ENCODE peak calls at places on chromosomes 7 and 10, in five cellular contexts. One of them, this sample, is unnamed.

GRCh38 chr7:32047801-32048200 is 22.4 kb downstream of the PDE1C start:
- DNase-seq in NCI-H510A: no peak
- DNase-seq in neuronal stem cell: no peak
- DNase-seq in adipocyte: no peak
- DNase-seq in chondrocyte: no peak
- DNase-seq in this sample: no peak

GRCh38 chr7:140059288-140060242 is 3.2 kb downstream of the PARP12 start:
- DNase-seq in NCI-H510A: no peak
- DNase-seq in adipocyte: peak
- DNase-seq in neuronal stem cell: no peak
- DNase-seq in chondrocyte: no peak
- DNase-seq in this sample: no peak

GRCh38 chr7:29237483-29237882 is 42.9 kb downstream of the CHN2 start:
- DNase-seq in NCI-H510A: no peak
- DNase-seq in chondrocyte: no peak
- DNase-seq in adipocyte: no peak
- DNase-seq in neuronal stem cell: no peak
- DNase-seq in this sample: no peak

GRCh38 chr7:154503962-154504550 is 451.9 kb downstream of the DPP6 start:
- DNase-seq in NCI-H510A: no peak
- DNase-seq in neuronal stem cell: peak
- DNase-seq in chondrocyte: no peak
- DNase-seq in adipocyte: peak
- DNase-seq in this sample: peak

GRCh38 chr7:149500201-149500600 is 2.6 kb upstream of the ZNF746 start:
- DNase-seq in adipocyte: no peak
- DNase-seq in NCI-H510A: no peak
- DNase-seq in neuronal stem cell: no peak
- DNase-seq in chondrocyte: no peak
- DNase-seq in this sample: no peak

GRCh38 chr10:98388086-98388655 is 26.8 kb downstream of the PYROXD2 start:
- DNase-seq in chondrocyte: no peak
- DNase-seq in NCI-H510A: no peak
- DNase-seq in neuronal stem cell: no peak
- DNase-seq in adipocyte: no peak
- DNase-seq in this sample: no peak

GRCh38 chr7:3630081-3630480 is 329.0 kb downstream of the SDK1 start:
- DNase-seq in adipocyte: no peak
- DNase-seq in neuronal stem cell: no peak
- DNase-seq in chondrocyte: no peak
- DNase-seq in NCI-H510A: no peak
- DNase-seq in this sample: no peak

GRCh38 chr7:102992820-102993531 is 80.2 kb downstream of the LRRC17 start:
- DNase-seq in chondrocyte: no peak
- DNase-seq in adipocyte: peak
- DNase-seq in neuronal stem cell: no peak
- DNase-seq in NCI-H510A: no peak
- DNase-seq in this sample: no peak

GRCh38 chr10:62819521-62819920 is 3.4 kb upstream of the EGR2 start:
- DNase-seq in chondrocyte: no peak
- DNase-seq in neuronal stem cell: no peak
- DNase-seq in adipocyte: no peak
- DNase-seq in NCI-H510A: no peak
- DNase-seq in this sample: no peak

GRCh38 chr7:130071701-130072622 is 1.6 kb downstream of the KLHDC10 start:
- DNase-seq in adipocyte: peak
- DNase-seq in chondrocyte: no peak
- DNase-seq in neuronal stem cell: peak
- DNase-seq in NCI-H510A: no peak
- DNase-seq in this sample: peak

GRCh38 chr10:31929986-31930675 is 1.5 kb upstream of the ARHGAP12 start:
- DNase-seq in NCI-H510A: no peak
- DNase-seq in chondrocyte: no peak
- DNase-seq in neuronal stem cell: no peak
- DNase-seq in adipocyte: peak
- DNase-seq in this sample: no peak

GRCh38 chr7:116570306-116570705 is 45.5 kb downstream of the CAV1 start:
- DNase-seq in chondrocyte: no peak
- DNase-seq in adipocyte: no peak
- DNase-seq in neuronal stem cell: no peak
- DNase-seq in NCI-H510A: no peak
- DNase-seq in this sample: no peak

GRCh38 chr10:11795101-11795920 is 27.8 kb upstream of the PROSER2 start:
- DNase-seq in adipocyte: no peak
- DNase-seq in NCI-H510A: no peak
- DNase-seq in chondrocyte: no peak
- DNase-seq in neuronal stem cell: no peak
- DNase-seq in this sample: no peak

GRCh38 chr7:103388469-103389140 is 41.2 kb downstream of the PSMC2 start:
- DNase-seq in chondrocyte: no peak
- DNase-seq in NCI-H510A: no peak
- DNase-seq in neuronal stem cell: no peak
- DNase-seq in adipocyte: no peak
- DNase-seq in this sample: no peak

GRCh38 chr7:133029463-133029862 is 52.4 kb downstream of the CHCHD3 start:
- DNase-seq in NCI-H510A: no peak
- DNase-seq in neuronal stem cell: no peak
- DNase-seq in chondrocyte: no peak
- DNase-seq in adipocyte: no peak
- DNase-seq in this sample: no peak

GRCh38 chr7:111527545-111527944 is 34.7 kb downstream of the IMMP2L start:
- DNase-seq in neuronal stem cell: no peak
- DNase-seq in adipocyte: no peak
- DNase-seq in NCI-H510A: no peak
- DNase-seq in chondrocyte: no peak
- DNase-seq in this sample: no peak

GRCh38 chr10:121831237-121831636 is 96.6 kb downstream of the ATE1 start:
- DNase-seq in neuronal stem cell: no peak
- DNase-seq in NCI-H510A: no peak
- DNase-seq in adipocyte: no peak
- DNase-seq in chondrocyte: no peak
- DNase-seq in this sample: no peak

GRCh38 chr7:132207211-132207610 is 369.1 kb downstream of the PLXNA4 start:
- DNase-seq in chondrocyte: no peak
- DNase-seq in neuronal stem cell: no peak
- DNase-seq in NCI-H510A: no peak
- DNase-seq in adipocyte: no peak
- DNase-seq in this sample: no peak

GRCh38 chr10:35898722-35899485 is 256.8 kb upstream of the FZD8 start:
- DNase-seq in adipocyte: no peak
- DNase-seq in neuronal stem cell: no peak
- DNase-seq in NCI-H510A: no peak
- DNase-seq in chondrocyte: no peak
- DNase-seq in this sample: no peak

GRCh38 chr10:132878730-132879407 is 63.5 kb downstream of the CFAP46 start:
- DNase-seq in NCI-H510A: no peak
- DNase-seq in neuronal stem cell: no peak
- DNase-seq in chondrocyte: peak
- DNase-seq in adipocyte: no peak
- DNase-seq in this sample: no peak

GRCh38 chr7:151174246-151175046 is 7.0 kb upstream of the GBX1 start:
- DNase-seq in NCI-H510A: no peak
- DNase-seq in adipocyte: peak
- DNase-seq in neuronal stem cell: no peak
- DNase-seq in chondrocyte: peak
- DNase-seq in this sample: peak

GRCh38 chr10:70893227-70894006 is 5.1 kb upstream of the PCBD1 start:
- DNase-seq in NCI-H510A: no peak
- DNase-seq in adipocyte: no peak
- DNase-seq in chondrocyte: no peak
- DNase-seq in neuronal stem cell: no peak
- DNase-seq in this sample: no peak

GRCh38 chr10:109961181-109962001 is 38.1 kb upstream of the XPNPEP1 start:
- DNase-seq in NCI-H510A: no peak
- DNase-seq in neuronal stem cell: no peak
- DNase-seq in chondrocyte: no peak
- DNase-seq in adipocyte: no peak
- DNase-seq in this sample: no peak

GRCh38 chr7:142632291-142633134 is 116.8 kb upstream of the PRSS1 start:
- DNase-seq in NCI-H510A: no peak
- DNase-seq in adipocyte: peak
- DNase-seq in neuronal stem cell: peak
- DNase-seq in chondrocyte: no peak
- DNase-seq in this sample: peak

GRCh38 chr10:99709480-99710229 is 22.3 kb downstream of the COX15 start:
- DNase-seq in neuronal stem cell: no peak
- DNase-seq in NCI-H510A: peak
- DNase-seq in chondrocyte: no peak
- DNase-seq in adipocyte: peak
- DNase-seq in this sample: no peak

GRCh38 chr10:72333111-72334012 is 21.4 kb downstream of the DNAJB12 start:
- DNase-seq in NCI-H510A: no peak
- DNase-seq in adipocyte: no peak
- DNase-seq in chondrocyte: no peak
- DNase-seq in neuronal stem cell: no peak
- DNase-seq in this sample: no peak